ENCODE peak calls at places on chromosome 11, in five cellular contexts. R, I, U, F and P are unnamed samples.

GRCh38 chr11:100731471-100731870 is 44.4 kb downstream of the ARHGAP42 start:
- DNase-seq in F (no peak), U (no peak), I (no peak), R (no peak), P (no peak)

GRCh38 chr11:78371221-78371899 is 46.3 kb downstream of the GAB2 start:
- DNase-seq in I (no peak), U (no peak), F (no peak), R (no peak), P (no peak)

GRCh38 chr11:70404244-70404643 is 5.9 kb downstream of the CTTN start:
- DNase-seq in R (no peak), I (no peak), F (no peak), U (no peak), P (no peak)

GRCh38 chr11:44568706-44569473 is 3.4 kb downstream of the CD82 start:
- DNase-seq in F (peak), R (peak), I (no peak), U (peak), P (no peak)

GRCh38 chr11:19508166-19508565 is 204.5 kb upstream of the NAV2 start:
- DNase-seq in U (peak), I (no peak), R (no peak), F (no peak), P (no peak)

GRCh38 chr11:19739872-19740271 is 27.2 kb downstream of the NAV2 start:
- DNase-seq in I (no peak), R (no peak), U (no peak), F (no peak), P (peak)

GRCh38 chr11:65625628-65626342 is 10.2 kb downstream of the PCNX3 start:
- DNase-seq in R (peak), F (peak), U (peak), I (no peak), P (peak)

GRCh38 chr11:61259363-61259762 is 18.4 kb downstream of the PGA5 start:
- DNase-seq in U (no peak), R (no peak), I (no peak), F (no peak), P (no peak)

GRCh38 chr11:93936416-93936815 is 84.7 kb upstream of the HEPHL1 start:
- DNase-seq in U (no peak), R (no peak), I (no peak), F (no peak), P (no peak)

GRCh38 chr11:99693941-99694492 is 673.3 kb downstream of the CNTN5 start:
- DNase-seq in F (no peak), R (no peak), I (no peak), U (no peak), P (no peak)

GRCh38 chr11:19977941-19978340 is 182.3 kb downstream of the DBX1 start:
- DNase-seq in U (no peak), I (no peak), R (no peak), F (no peak), P (no peak)

GRCh38 chr11:76644591-76644990 is 26.0 kb downstream of the LRRC32 start:
- DNase-seq in I (no peak), U (no peak), F (no peak), R (no peak), P (no peak)

GRCh38 chr11:61632096-61632495 is 48.1 kb upstream of the DAGLA start:
- DNase-seq in F (no peak), R (no peak), U (no peak), I (no peak), P (no peak)

GRCh38 chr11:106468531-106468930 is 391.1 kb downstream of the AASDHPPT start:
- DNase-seq in I (no peak), F (no peak), R (no peak), U (no peak), P (no peak)

GRCh38 chr11:76695133-76695532 is 24.6 kb upstream of the LRRC32 start:
- DNase-seq in U (no peak), I (no peak), F (no peak), R (no peak), P (peak)

GRCh38 chr11:7436657-7437056 is 48.6 kb upstream of the OLFML1 start:
- DNase-seq in F (peak), R (no peak), U (no peak), I (no peak), P (no peak)

GRCh38 chr11:66048525-66049313 is at the start of gene GAL3ST3:
- DNase-seq in I (no peak), R (no peak), U (no peak), F (no peak), P (peak)

GRCh38 chr11:45093761-45094455 is 52.5 kb upstream of the PRDM11 start:
- DNase-seq in U (peak), I (no peak), F (no peak), R (no peak), P (no peak)

GRCh38 chr11:61794579-61794978 is 1.9 kb downstream of the FEN1 start:
- DNase-seq in I (no peak), F (no peak), R (no peak), U (no peak), P (no peak)

GRCh38 chr11:94884322-94884721 is 89.0 kb downstream of the CWC15 start:
- DNase-seq in U (no peak), R (no peak), F (peak), I (no peak), P (no peak)

GRCh38 chr11:133939558-133939957 is 17.2 kb downstream of the IGSF9B start:
- DNase-seq in I (no peak), U (no peak), F (no peak), R (no peak), P (no peak)

GRCh38 chr11:93348931-93349330 is 18.4 kb downstream of the DEUP1 start:
- DNase-seq in R (no peak), F (no peak), U (no peak), I (no peak), P (peak)

GRCh38 chr11:83051760-83052671 is 19.7 kb downstream of the RAB30 start:
- DNase-seq in F (no peak), R (peak), I (no peak), U (no peak), P (no peak)

GRCh38 chr11:119108857-119109221 is 1.7 kb downstream of the C2CD2L start:
- DNase-seq in U (no peak), F (no peak), R (no peak), I (no peak), P (no peak)
- H3K4me3 ChIP-seq in U (peak), F (peak), R (no peak), I (no peak), P (peak)

GRCh38 chr11:124800226-124800929 is at the start of gene MSANTD2:
- DNase-seq in I (peak), F (peak), U (peak), R (peak), P (peak)
- TF ChIP-seq POLR2AphosphoS5 in I (peak), F (peak), U (peak), R (peak), P (peak)

GRCh38 chr11:57276169-57276854 is 39.3 kb upstream of the APLNR start:
- DNase-seq in R (no peak), U (no peak), F (no peak), I (no peak), P (no peak)
- H3K27ac ChIP-seq in R (no peak), U (peak), F (no peak), I (no peak), P (no peak)

DNA sequence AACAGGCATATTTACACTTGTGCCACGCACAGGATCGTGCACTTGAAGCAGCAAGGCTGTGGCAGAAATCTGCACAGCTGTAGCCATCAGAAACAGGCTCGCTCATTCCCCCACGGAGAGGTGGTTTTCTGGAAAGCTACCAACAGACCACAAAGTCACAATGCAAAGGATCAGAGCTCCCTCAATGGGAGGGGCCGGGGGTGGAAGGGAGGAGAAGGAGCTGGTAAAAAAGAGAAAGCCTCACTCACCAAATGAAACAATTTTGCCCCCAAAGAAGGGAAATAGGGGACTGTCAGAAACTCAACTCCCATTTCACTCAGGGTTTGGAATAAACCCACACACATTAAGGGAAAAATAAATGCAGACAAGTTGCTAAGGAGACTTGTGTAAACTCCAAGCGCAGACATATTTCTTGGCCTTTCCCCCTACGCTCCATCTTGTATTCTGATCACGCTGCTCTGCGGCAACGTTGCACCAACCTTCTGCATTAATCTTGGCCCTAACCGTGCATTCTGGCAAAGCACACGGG is 43.2 kb upstream of the BLID start:
- DNase-seq in I (no peak), R (no peak), F (no peak), U (no peak), P (peak)
- H3K4me3 ChIP-seq in I (no peak), R (no peak), F (no peak), U (peak), P (no peak)

GRCh38 chr11:22666320-22666699 is at the start of gene GAS2:
- DNase-seq in I (no peak), F (no peak), R (no peak), U (no peak), P (peak)

GRCh38 chr11:22670803-22671202 is 4.4 kb downstream of the GAS2 start:
- DNase-seq in R (no peak), U (no peak), I (no peak), F (no peak), P (peak)

GRCh38 chr11:22669368-22669767 is 3.0 kb downstream of the GAS2 start:
- DNase-seq in F (no peak), U (no peak), I (no peak), R (no peak), P (no peak)

GRCh38 chr11:22668005-22668796 is 1.8 kb downstream of the GAS2 start:
- DNase-seq in U (no peak), F (no peak), R (no peak), I (no peak), P (no peak)

DNA sequence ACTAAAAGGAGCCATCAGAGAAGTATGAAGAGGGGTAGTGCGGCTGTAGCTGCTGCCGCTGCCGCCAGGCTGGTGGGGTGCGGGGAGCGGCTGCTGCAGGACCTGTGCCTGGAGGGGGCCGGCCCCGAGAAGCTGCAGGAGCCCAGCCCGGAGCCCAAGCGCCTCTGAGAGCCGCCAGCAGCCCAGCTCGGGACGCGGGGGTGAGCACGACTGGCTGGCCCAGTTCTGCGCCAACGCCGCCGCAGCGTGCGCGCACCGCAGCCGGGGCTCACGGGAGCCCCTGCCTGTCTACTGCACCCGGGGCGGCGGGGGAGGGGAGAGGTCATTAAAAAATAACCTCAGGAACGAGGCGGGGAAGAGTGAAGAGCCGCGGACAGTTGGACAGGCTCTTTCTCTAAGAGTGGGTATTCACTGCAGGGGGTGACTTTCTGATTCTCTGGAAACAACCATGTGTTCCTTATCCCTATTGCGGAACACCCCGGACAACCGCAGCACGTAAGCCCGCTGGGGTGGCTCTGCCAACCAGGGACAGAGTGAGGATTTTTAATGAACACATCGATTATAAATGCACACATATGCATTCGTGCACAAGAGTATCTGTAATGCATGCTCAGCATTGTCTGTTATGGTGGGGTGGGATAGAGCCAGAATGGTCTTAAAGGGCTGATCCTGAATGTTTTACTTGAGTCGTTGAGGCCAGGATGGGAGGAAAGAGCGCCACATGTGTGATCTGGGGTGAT is 459 bp downstream of the GAS2 start:
- DNase-seq in I (peak), R (peak), F (no peak), U (peak), P (peak)
- TF ChIP-seq POLR2AphosphoS5 in I (no peak), R (no peak), F (no peak), U (no peak), P (no peak)

DNA sequence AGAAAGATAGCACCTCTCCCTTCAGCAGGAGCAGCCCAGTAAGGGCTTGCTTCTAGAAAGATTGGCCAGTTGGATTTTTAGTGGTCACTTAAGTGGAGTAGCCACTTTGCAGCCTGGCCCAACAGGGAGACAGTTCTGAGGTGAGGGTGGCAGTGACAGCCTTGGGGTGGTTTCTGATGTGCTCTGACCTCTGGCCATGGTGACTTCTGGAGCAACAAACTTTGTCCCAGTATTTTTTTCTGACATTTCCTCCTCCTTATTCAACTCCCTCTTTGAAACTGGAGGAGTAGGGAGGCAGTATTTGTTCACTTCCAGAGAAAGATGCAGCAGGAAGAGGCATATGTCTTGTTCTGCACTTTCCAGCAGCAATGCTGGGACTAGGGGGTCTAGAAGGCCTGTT is 37.4 kb downstream of the RCOR2 start:
- DNase-seq in I (no peak), U (no peak), F (no peak), R (no peak), P (no peak)
- H3K27ac ChIP-seq in I (no peak), U (no peak), F (no peak), R (no peak), P (peak)

GRCh38 chr11:33670250-33671011 is 30.2 kb downstream of the C11orf91 start:
- DNase-seq in F (no peak), U (no peak), R (no peak), I (no peak), P (no peak)

GRCh38 chr11:33668468-33668825 is 32.2 kb downstream of the C11orf91 start:
- DNase-seq in R (no peak), U (no peak), F (no peak), I (no peak), P (peak)

GRCh38 chr11:33668951-33669596 is 31.6 kb downstream of the C11orf91 start:
- DNase-seq in I (no peak), U (no peak), R (no peak), F (no peak), P (no peak)

GRCh38 chr11:33667819-33668467 is 32.7 kb downstream of the C11orf91 start:
- DNase-seq in I (no peak), U (no peak), R (no peak), F (no peak), P (no peak)

GRCh38 chr11:33669598-33670249 is 30.9 kb downstream of the C11orf91 start:
- DNase-seq in R (no peak), F (no peak), U (no peak), I (no peak), P (no peak)
- H3K4me3 ChIP-seq in R (no peak), F (no peak), U (no peak), I (no peak), P (no peak)

DNA sequence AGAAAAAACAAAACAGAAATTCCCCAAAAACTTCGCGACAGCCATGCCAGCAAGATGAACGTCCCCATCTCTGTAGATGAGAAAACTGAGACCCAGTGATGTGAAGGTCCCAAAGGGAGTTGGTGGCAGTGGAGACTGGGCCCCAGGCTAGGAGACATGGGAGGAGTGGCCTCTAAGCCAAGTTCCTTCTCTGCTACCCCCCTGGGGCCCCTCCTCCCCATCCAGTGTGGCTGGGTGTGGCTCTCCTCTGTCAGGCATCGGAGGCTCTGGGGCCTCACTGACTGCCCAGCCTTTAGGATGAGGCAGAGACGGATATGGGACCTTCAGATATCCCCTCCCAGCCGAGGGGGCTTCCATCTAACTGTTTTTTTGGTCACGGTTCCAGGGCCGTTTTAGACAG is 9.8 kb downstream of the RELT start:
- DNase-seq in F (peak), I (no peak), R (no peak), U (no peak), P (no peak)
- TF ChIP-seq POLR2AphosphoS5 in F (no peak), I (no peak), R (no peak), U (no peak), P (no peak)